ENCODE peak calls at places on chromosomes 11 and 22, in six cellular contexts. K, N, O, R, B and E are unnamed samples.

GRCh38 chr22:24200616-24201212 is 19.4 kb downstream of the SUSD2 start:
- DNase-seq in B (peak), O (peak), N (no peak), K (no peak), R (no peak), E (no peak)

GRCh38 chr11:96741068-96741467 is 351.3 kb downstream of the JRKL start:
- DNase-seq in B (no peak), O (peak), R (no peak), N (no peak), K (no peak), E (no peak)

GRCh38 chr11:130310622-130311021 is 4.1 kb downstream of the ZBTB44 start:
- DNase-seq in B (no peak), R (no peak), O (no peak), N (no peak), K (no peak), E (no peak)

GRCh38 chr11:83046626-83047172 is 25.0 kb downstream of the RAB30 start:
- DNase-seq in N (no peak), B (no peak), R (no peak), O (peak), K (no peak), E (no peak)

GRCh38 chr22:30317778-30318177 is 9.0 kb downstream of the TBC1D10A start:
- DNase-seq in R (no peak), K (no peak), B (no peak), N (no peak), O (no peak), E (no peak)

GRCh38 chr22:50531546-50532352 is 1.9 kb upstream of the TYMP start:
- DNase-seq in K (peak), O (peak), R (peak), B (peak), N (peak), E (peak)

GRCh38 chr11:37184371-37184770 is 586.3 kb upstream of the RAG2 start:
- DNase-seq in R (no peak), N (no peak), B (no peak), K (no peak), O (no peak), E (no peak)

GRCh38 chr11:134511255-134511654 is 99.2 kb upstream of the B3GAT1 start:
- DNase-seq in R (no peak), B (no peak), K (no peak), N (no peak), O (no peak), E (no peak)

GRCh38 chr11:57552479-57552878 is 15.0 kb downstream of the UBE2L6 start:
- DNase-seq in B (no peak), N (no peak), R (no peak), K (no peak), O (no peak), E (no peak)

GRCh38 chr11:17639091-17639490 is 80.3 kb upstream of the MYOD1 start:
- DNase-seq in B (no peak), O (no peak), K (no peak), R (no peak), N (no peak), E (no peak)

GRCh38 chr22:45065726-45066125 is 55.9 kb upstream of the PHF21B start:
- DNase-seq in K (no peak), N (no peak), B (no peak), R (no peak), O (no peak), E (no peak)

GRCh38 chr22:43955883-43956286 is 643 bp downstream of the SAMM50 start:
- DNase-seq in R (no peak), O (no peak), N (no peak), K (no peak), B (no peak), E (no peak)

GRCh38 chr11:24234822-24235508 is 261.9 kb upstream of the LUZP2 start:
- DNase-seq in B (peak), R (peak), K (peak), O (peak), N (no peak), E (no peak)

GRCh38 chr11:79179087-79179486 is 261.7 kb downstream of the TENM4 start:
- DNase-seq in N (no peak), K (no peak), B (no peak), R (no peak), O (peak), E (no peak)

GRCh38 chr11:95977534-95978174 is 53.7 kb upstream of the MTMR2 start:
- DNase-seq in K (no peak), R (no peak), N (no peak), O (peak), B (no peak), E (no peak)

GRCh38 chr11:65611028-65611757 is 2.8 kb downstream of the MAP3K11 start:
- DNase-seq in R (peak), O (no peak), B (no peak), N (no peak), K (peak), E (no peak)

GRCh38 chr11:30364139-30364875 is 41.4 kb downstream of the ARL14EP start:
- DNase-seq in O (no peak), N (no peak), B (no peak), R (no peak), K (no peak), E (no peak)

GRCh38 chr11:17415523-17416104 is 27.2 kb upstream of the KCNJ11 start:
- DNase-seq in N (no peak), K (peak), O (no peak), R (no peak), B (no peak), E (no peak)

GRCh38 chr11:8382436-8383053 is 118.9 kb upstream of the LMO1 start:
- DNase-seq in O (peak), R (peak), K (no peak), B (no peak), N (no peak), E (no peak)

GRCh38 chr11:41431784-41432183 is 27.7 kb downstream of the LRRC4C start:
- DNase-seq in N (no peak), B (no peak), R (no peak), O (no peak), K (no peak), E (no peak)

GRCh38 chr22:26169312-26170111 is at the start of gene SEZ6L:
- DNase-seq in O (no peak), K (peak), R (peak), B (no peak), N (no peak), E (peak)

GRCh38 chr22:24189249-24190158 is 8.2 kb downstream of the SUSD2 start:
- DNase-seq in K (peak), N (peak), B (peak), O (peak), R (peak), E (peak)

GRCh38 chr22:37351268-37351667 is 69.0 kb downstream of the CYTH4 start:
- DNase-seq in N (no peak), R (no peak), K (no peak), B (no peak), O (no peak), E (no peak)

GRCh38 chr11:93330446-93330984 is at the start of gene DEUP1:
- DNase-seq in B (peak), N (no peak), R (peak), K (peak), O (no peak), E (peak)

GRCh38 chr22:48490513-48491411 is 1336.9 kb downstream of the BRD1 start:
- DNase-seq in K (no peak), B (peak), N (no peak), O (no peak), R (peak), E (no peak)

GRCh38 chr22:39184586-39185577 is 32.4 kb upstream of the CBX7 start:
- DNase-seq in N (no peak), O (no peak), R (peak), K (peak), B (no peak), E (no peak)

GRCh38 chr22:39183991-39184585 is 31.6 kb upstream of the CBX7 start:
- DNase-seq in B (no peak), R (peak), N (no peak), O (peak), K (peak), E (no peak)

GRCh38 chr22:39188809-39189208 is 36.3 kb upstream of the CBX7 start:
- DNase-seq in O (no peak), R (no peak), K (peak), B (no peak), N (no peak), E (no peak)

GRCh38 chr22:39182478-39183030 is 30.1 kb upstream of the CBX7 start:
- DNase-seq in N (no peak), O (no peak), R (no peak), B (no peak), K (peak), E (no peak)

DNA sequence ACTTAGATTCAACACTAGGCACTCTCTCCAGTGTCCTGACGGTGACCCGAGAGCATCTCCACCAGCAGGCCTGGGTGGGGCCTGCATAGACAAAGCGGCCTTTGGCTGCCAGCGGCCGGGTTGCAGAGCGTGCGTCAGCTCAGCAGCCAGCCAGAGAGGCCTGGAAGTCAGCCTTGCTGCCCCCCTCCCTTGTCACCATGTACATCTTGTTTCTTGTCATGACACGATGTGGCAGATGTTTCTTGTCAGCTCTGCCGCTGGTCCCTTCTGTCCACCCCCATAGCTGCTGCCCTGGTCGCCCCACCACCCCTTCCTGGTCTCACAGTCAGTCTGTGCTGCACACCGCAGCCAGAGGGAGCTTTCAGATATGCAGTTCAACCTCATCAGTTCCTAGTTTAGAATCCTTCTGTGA is 33.1 kb upstream of the CBX7 start:
- DNase-seq in O (peak), R (peak), B (no peak), K (peak), N (no peak), E (no peak)
- TF ChIP-seq CTCF in O (peak), R (peak), B (no peak), K (peak), N (no peak), E (no peak)

DNA sequence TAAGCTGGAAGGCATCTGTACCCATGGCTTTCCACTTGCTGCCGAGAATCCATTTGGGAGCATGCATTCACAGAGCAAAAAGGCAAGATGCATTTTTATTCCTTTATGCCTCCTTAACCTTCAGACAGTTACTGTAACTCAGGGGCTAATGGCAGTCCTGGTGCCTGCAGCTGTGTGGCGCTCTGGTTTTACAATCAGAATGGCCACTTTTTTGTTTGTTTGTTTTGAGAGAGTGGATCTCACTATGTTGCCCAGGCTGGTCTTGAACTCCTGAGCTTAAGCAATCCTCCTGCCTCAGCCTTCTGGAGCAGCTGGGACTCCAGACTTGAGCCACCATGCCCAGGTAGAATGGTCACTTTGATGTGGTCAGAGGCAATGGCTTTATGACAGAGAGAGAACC is 101.8 kb downstream of the NAV2 start:
- DNase-seq in B (no peak), O (no peak), K (no peak), R (no peak), N (no peak), E (no peak)
- TF ChIP-seq CTCF in B (no peak), O (no peak), K (no peak), R (no peak), N (no peak), E (no peak)

GRCh38 chr11:70169136-70169535 is 34.0 kb upstream of the FADD start:
- DNase-seq in R (no peak), N (no peak), O (no peak), B (no peak), K (no peak), E (no peak)

GRCh38 chr11:70168405-70168754 is 34.7 kb upstream of the FADD start:
- DNase-seq in R (no peak), K (no peak), O (no peak), N (no peak), B (no peak), E (no peak)

GRCh38 chr11:70167120-70167519 is 36.0 kb upstream of the FADD start:
- DNase-seq in B (no peak), O (no peak), K (no peak), N (no peak), R (no peak), E (no peak)

GRCh38 chr11:70169632-70170031 is 33.5 kb upstream of the FADD start:
- DNase-seq in N (no peak), O (no peak), B (peak), R (no peak), K (no peak), E (no peak)

DNA sequence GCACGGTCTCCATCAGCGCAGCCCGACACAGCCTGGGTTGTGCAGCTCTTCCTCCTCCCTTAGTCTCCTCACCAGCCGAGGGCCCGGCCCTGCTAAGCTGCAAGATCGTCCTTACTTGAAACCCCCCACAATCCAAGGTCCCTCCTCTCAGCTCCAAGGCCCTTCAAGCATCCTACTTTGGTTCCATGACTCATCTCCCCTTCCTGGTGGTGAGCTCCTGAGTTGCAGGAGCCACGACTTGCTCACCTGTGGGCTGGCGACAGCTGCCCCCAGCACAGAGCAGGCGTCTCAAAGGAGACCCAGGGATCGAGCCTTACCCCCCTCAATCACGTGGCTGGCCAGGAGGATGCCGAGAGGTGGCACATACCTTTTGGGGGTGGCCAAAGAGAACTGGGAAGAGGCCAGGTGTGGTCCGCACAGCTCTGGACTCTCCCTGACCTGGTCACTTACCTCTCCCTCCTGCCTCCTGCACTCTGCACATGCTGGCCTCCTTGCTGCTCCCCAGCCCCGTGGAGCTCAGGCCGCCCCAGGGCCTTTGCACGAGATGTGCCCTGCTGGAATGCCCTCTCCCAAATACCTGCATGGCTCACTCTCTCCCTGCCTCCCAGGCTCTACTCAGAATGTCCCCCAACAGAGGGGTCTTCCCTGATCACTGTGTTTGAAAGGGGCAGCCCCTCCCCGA is 35.2 kb upstream of the FADD start:
- DNase-seq in B (no peak), O (no peak), N (no peak), K (no peak), R (no peak), E (no peak)
- TF ChIP-seq CTCF in B (no peak), O (no peak), N (no peak), K (no peak), R (no peak), E (no peak)

DNA sequence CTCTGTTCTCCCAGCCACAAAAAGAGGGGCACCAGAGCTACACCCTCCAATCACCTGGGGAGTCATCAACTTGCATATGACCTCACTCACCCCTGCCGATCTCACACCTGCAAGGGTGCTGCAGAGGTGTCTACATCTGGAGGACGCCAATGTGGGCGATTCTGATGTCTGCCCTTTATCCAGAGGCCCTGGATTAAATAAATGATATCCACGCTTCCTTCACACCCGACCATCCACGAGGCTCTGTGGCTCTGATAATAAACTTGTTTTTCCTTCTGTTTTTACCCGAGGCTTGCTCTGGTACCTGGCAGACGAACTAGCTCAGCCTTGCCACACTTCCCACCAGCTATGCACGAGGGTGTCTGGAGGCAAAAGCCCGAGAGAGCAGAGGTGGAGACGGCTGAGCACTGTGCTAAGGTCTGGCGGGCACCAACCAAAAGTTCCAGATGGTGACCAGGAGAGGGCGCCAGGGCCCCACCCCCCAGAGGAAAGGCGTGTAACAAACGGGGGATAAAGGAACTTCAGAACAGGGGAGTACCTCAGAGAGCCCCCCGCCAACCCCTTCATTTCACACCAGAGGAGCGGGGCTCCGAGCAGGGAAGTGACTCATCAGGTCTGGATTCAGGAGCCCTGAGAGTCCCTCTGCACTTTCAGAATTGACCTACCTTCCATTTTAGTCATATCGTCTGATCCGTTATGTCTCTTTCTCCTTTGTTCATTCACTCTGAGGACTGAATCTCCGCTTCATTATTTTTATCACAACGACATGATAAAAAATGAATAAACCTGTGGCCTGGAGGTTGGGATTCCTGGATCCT is 13.5 kb downstream of the SCN3B start:
- DNase-seq in O (peak), B (peak), N (peak), K (no peak), R (peak), E (peak)
- TF ChIP-seq CTCF in O (peak), B (peak), N (peak), K (peak), R (peak), E (peak)

DNA sequence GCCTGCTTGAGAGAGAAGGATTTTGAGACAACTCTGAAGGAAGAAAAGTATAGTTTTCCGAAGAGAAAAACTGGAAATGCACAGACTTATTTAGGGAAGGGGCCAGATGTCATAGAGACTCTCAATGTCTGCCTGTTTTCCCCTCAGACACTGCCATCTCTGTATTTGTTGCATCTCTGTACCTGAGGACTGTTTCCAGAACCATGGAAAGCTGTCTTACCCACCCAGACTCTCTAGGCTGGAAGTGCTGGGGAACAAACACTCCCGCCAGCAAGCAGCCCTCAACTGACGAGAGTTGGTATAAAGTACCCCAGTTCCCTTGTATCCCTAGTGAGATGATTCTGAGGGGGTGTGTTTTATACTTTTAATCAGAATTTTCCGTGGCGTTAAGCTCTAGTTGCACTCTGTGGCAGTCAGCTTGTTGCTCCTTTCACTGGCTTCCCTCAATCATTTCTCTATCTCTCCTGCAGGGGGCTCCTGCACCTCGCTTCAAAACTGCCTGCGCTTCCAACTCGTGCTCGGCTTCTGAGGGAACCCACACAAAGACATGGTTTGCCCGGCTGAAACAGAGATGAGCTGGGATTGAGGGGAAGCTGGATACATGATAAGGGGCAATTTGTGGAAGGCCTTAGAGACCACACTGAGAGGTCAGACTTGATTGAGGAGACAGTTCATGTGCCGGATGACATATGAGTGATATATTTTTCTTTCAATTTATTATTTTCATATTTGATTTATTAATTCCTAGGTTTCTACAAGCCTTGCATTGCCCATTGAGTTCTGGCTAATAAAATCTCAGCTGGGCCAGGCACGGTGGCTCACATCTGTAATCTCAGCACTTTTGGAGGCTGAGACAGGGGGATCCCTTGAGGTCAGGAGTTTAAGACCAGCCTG is 36.9 kb upstream of the CLPB start:
- DNase-seq in O (peak), N (peak), K (peak), B (peak), R (peak), E (peak)
- TF ChIP-seq CTCF in O (peak), N (peak), K (peak), B (peak), R (peak), E (peak)

DNA sequence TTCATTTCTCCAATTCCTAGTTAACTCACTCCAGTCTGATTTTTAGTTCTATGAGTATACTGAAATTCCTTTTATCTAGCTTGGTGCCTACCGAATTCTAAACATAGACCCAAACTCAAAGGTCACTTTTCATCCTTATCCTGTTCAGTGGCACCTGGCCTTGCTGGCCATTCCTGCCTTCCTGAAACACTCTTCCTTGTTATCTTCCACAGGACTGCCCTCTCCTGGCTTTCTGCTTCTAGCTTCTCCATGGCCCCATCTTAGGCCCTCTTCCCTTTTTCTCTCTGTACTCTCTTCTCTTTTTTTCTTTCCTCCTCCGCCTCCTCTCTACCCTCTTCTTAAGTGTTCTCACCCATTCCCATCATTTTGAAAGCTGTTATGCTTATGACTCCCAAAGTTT is 87.3 kb downstream of the WNT11 start:
- DNase-seq in B (no peak), K (no peak), O (no peak), N (no peak), R (no peak), E (no peak)
- TF ChIP-seq CTCF in B (no peak), K (no peak), O (no peak), N (no peak), R (no peak), E (no peak)